ENCODE peak calls at places on chromosomes 13 and 19, in four cellular contexts. E is IMR-90, P is K562, B is GM12878. I is an unnamed sample.

GRCh38 chr13:73146705-73147104 is 87.9 kb downstream of the KLF5 start:
- DNase-seq in B (no peak), P (no peak), E (peak), I (no peak)

GRCh38 chr13:97448503-97449251 is 14.7 kb downstream of the RAP2A start:
- DNase-seq in B (peak), E (no peak), P (no peak), I (no peak)

GRCh38 chr19:16180611-16181010 is 4.6 kb upstream of the FAM32A start:
- DNase-seq in P (no peak), B (no peak), E (peak), I (no peak)

GRCh38 chr19:47523473-47523872 is 8.6 kb upstream of the NAPA start:
- DNase-seq in P (no peak), E (no peak), B (no peak), I (peak)

GRCh38 chr13:79486433-79487188 is 5.7 kb downstream of the NDFIP2 start:
- DNase-seq in B (no peak), P (no peak), E (no peak), I (no peak)

GRCh38 chr19:18800636-18801035 is 9.5 kb upstream of the COMP start:
- DNase-seq in P (no peak), B (no peak), E (no peak), I (no peak)

GRCh38 chr13:54029226-54029625 is 1000.6 kb downstream of the OLFM4 start:
- DNase-seq in P (no peak), B (peak), E (no peak), I (no peak)

GRCh38 chr13:92224052-92224821 is 825.8 kb downstream of the GPC5 start:
- DNase-seq in P (no peak), E (peak), B (no peak), I (no peak)

GRCh38 chr13:46641274-46642081 is 88.5 kb downstream of the LRCH1 start:
- DNase-seq in B (no peak), E (no peak), P (no peak), I (peak)

GRCh38 chr13:41054212-41054877 is 7.0 kb upstream of the WBP4 start:
- DNase-seq in B (peak), E (peak), P (no peak), I (peak)

GRCh38 chr13:53138369-53139036 is 109.9 kb downstream of the OLFM4 start:
- DNase-seq in P (no peak), E (peak), B (no peak), I (no peak)

GRCh38 chr13:79229761-79230160 is 176.3 kb downstream of the RBM26 start:
- DNase-seq in P (no peak), E (no peak), B (no peak), I (no peak)

GRCh38 chr19:42606660-42607351 is 12.1 kb upstream of the CEACAM8 start:
- DNase-seq in P (peak), B (no peak), E (peak), I (peak)

GRCh38 chr19:49190781-49191180 is 33.2 kb downstream of the TRPM4 start:
- DNase-seq in P (no peak), E (no peak), B (no peak), I (no peak)

GRCh38 chr19:6273701-6274601 is 5.8 kb downstream of the MLLT1 start:
- DNase-seq in P (peak), B (no peak), E (peak), I (peak)

GRCh38 chr13:36072536-36072935 is 58.6 kb downstream of the DCLK1 start:
- DNase-seq in P (no peak), E (no peak), B (no peak), I (no peak)

GRCh38 chr13:113641426-113641825 is 16.6 kb downstream of the ATP4B start:
- DNase-seq in B (no peak), P (no peak), E (no peak), I (no peak)

GRCh38 chr13:93320942-93321341 is 94.3 kb downstream of the GPC6 start:
- DNase-seq in P (no peak), E (peak), B (no peak), I (no peak)

GRCh38 chr13:40539954-40540706 is 126.3 kb downstream of the FOXO1 start:
- DNase-seq in B (no peak), P (no peak), E (peak), I (peak)

GRCh38 chr13:53405616-53406015 is 377.0 kb downstream of the OLFM4 start:
- DNase-seq in P (no peak), E (no peak), B (no peak), I (no peak)

GRCh38 chr19:30332445-30333234 is 39.5 kb upstream of the ZNF536 start:
- DNase-seq in E (no peak), B (no peak), P (no peak), I (no peak)

GRCh38 chr19:2680808-2681207 is 21.7 kb downstream of the GNG7 start:
- DNase-seq in P (no peak), B (peak), E (no peak), I (no peak)

GRCh38 chr19:2683430-2683995 is 19.0 kb downstream of the GNG7 start:
- DNase-seq in E (no peak), P (no peak), B (no peak), I (no peak)

GRCh38 chr19:2675892-2676291 is 26.6 kb downstream of the GNG7 start:
- DNase-seq in E (no peak), P (no peak), B (no peak), I (no peak)

GRCh38 chr19:2679439-2679838 is 23.1 kb downstream of the GNG7 start:
- DNase-seq in P (no peak), E (no peak), B (no peak), I (no peak)

GRCh38 chr19:2678043-2678671 is 24.3 kb downstream of the GNG7 start:
- DNase-seq in P (no peak), B (no peak), E (no peak), I (no peak)
- TF ChIP-seq FOS in P (no peak), B (no peak), E (no peak), I (no peak)

GRCh38 chr19:8468761-8469458 is 24.1 kb downstream of the HNRNPM start:
- DNase-seq in P (no peak), E (peak), B (no peak), I (no peak)
- H3K9ac ChIP-seq in P (no peak), E (no peak), B (no peak), I (no peak)

GRCh38 chr13:106182404-106182803 is 353.1 kb downstream of the EFNB2 start:
- DNase-seq in E (peak), P (no peak), B (no peak), I (no peak)
- TF ChIP-seq FOS in E (no peak), P (no peak), B (no peak), I (peak)

GRCh38 chr13:43042410-43042921 is 19.1 kb downstream of the DNAJC15 start:
- DNase-seq in E (no peak), B (no peak), P (no peak), I (no peak)
- H3K9ac ChIP-seq in E (no peak), B (no peak), P (no peak), I (no peak)

DNA sequence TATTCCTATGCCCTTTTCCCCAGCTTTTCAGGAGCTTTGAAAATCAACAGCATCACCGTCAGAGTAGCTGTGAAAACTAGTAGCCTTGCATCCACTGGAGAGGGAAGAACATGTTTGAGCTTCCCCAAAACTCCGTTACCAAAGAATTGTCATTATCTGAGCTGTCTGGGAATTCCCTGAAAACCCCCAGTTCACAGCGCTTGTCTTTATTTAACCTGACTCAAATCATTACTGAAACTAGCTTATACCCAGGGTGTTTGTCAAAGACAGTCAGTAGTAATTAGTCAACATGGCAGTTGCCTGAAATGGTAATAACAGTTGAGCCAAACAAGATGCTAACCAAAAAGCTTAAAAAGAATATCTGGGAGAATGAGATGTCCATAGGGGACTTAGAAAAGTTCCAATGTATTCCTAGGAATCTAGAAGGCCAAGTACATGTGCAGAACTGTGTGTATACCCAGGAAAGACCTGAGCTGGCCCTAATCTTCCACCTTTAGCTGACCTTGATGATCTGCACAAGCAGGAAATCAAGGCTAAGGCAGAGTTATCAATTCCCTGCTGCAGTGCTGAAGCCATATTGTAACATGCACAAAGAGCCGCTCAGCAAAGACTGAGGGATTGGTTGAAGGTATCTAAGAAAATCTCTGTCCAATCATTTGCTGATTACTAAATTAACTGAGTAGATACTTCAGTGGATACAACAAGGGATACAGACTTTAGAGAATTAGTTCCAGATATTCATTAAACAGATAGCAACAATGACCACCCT is 130.8 kb downstream of the KL start:
- DNase-seq in E (no peak), P (no peak), B (peak), I (no peak)
- TF ChIP-seq FOS in E (no peak), P (no peak), B (no peak), I (no peak)

GRCh38 chr19:1156305-1156801 is 17.7 kb downstream of the SBNO2 start:
- DNase-seq in B (no peak), E (no peak), P (no peak), I (no peak)
- H3K9ac ChIP-seq in B (no peak), E (no peak), P (no peak), I (no peak)

DNA sequence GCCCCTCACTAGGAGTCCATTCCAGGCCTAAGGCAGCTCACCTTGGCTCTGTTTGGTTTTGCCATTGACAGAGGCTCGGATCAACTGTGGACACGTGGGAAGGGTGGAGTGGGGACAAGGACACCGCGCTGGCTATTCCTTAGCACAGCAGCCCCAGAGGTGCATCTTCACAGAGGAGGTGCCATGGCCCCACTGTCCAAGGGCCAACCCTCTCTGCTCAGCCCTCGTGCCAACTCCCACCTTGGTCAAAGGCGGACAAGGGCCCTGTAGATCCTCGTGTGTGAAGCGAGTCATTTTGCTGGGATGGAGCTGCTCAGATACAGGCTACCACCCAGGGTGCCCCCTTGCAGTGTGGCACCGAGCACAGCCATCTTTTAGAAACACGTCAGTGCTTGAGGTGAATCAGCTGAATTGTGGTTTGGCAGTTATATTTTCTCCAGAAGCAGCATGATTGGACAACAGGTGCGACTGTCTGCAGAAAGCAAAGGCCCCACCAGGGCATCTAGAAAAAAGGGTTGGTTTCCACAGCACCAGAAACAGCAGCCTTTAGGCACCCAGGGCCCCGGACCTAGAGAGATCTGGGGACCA is 192.1 kb upstream of the GPR12 start:
- DNase-seq in B (no peak), P (no peak), E (no peak), I (no peak)
- TF ChIP-seq FOS in B (no peak), P (no peak), E (no peak), I (no peak)

GRCh38 chr19:54209058-54209747 is 8.5 kb downstream of the RPS9 start:
- DNase-seq in E (no peak), B (no peak), P (no peak), I (no peak)

GRCh38 chr19:54208784-54209057 is 8.1 kb downstream of the RPS9 start:
- DNase-seq in B (no peak), E (no peak), P (no peak), I (no peak)

GRCh38 chr19:54206831-54207177 is 6.1 kb downstream of the RPS9 start:
- DNase-seq in P (no peak), B (no peak), E (no peak), I (no peak)

GRCh38 chr19:54209748-54210494 is 9.3 kb downstream of the RPS9 start:
- DNase-seq in E (peak), B (no peak), P (peak), I (peak)

DNA sequence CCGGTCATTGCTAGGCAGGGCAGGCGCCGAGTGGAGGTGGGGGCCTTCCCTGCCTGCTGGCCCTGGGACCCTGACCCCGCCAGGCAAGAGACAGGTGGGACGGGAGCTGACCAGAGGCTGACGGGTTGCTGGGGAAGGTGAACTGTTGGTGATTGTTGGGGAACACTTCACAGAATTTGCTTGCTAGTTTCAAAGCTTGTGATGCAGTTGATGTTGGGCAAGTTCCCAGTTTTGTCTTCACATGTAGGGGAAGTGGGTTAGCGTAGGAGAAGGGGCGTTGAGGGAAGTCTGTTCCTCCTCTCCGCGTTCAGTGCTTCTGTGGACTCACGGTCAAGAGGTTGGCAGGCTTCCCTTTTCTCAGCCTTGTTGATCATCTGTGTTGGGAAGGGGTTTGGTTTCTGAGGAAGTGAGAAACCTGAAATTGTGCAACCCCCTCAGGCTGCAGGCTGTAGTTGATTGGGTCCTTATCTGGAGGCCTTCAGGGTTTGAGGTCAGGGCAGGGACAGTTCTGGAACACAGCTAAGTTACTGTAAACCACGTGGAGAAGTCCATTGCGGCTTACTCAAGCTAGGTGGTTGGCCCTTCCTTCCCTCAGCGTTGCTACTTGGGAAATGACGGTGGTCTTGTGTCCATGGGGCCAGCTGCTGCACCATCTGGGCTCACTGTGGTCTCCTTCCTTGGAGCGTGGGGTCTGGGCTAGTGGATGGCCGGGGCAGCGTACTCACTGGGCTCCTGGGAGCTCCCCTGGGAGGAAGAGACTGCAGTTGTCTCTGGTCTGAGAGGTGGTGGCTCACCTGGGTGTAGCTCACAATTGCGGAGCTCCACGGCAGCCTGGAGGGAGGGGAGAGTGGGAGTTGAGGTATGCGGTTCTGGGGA is 7.5 kb downstream of the RPS9 start:
- DNase-seq in E (peak), P (peak), B (peak), I (peak)
- H3K9ac ChIP-seq in E (no peak), P (peak), B (no peak), I (no peak)

DNA sequence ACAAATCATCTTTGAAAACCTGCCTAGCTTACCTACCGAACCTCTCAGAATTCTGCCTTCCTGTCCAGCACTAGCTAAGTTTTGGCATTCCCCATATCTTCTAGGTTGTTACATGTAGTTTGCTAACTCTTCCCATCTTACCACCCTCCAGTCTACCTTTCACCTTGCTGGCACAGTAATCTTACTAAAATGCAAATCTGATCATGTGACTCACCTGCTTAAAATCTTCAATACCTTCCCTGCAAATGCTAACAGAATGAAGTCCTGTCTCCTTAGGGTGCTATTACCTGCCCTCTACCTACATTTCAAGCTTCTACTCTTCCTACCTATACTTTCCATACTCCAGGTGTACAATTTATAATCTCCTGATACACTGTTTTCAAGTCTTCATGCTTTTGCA is 30.4 kb downstream of the INTS6 start:
- DNase-seq in P (no peak), E (no peak), B (no peak), I (no peak)
- TF ChIP-seq FOS in P (no peak), E (no peak), B (no peak), I (no peak)

GRCh38 chr13:31890946-31891345 is 140.6 kb upstream of the FRY start:
- DNase-seq in P (no peak), B (no peak), E (no peak), I (no peak)
- H3K9ac ChIP-seq in P (no peak), B (no peak), E (no peak), I (no peak)